ENCODE peak calls at places on chromosomes 3 and 15, in five cellular contexts. P is HepG2, H is A549, W is K562, D is GM12878. C is an unnamed sample.

GRCh38 chr3:179020112-179020511 is 51.5 kb downstream of the ZMAT3 start:
- DNase-seq in P (no peak), H (no peak), W (no peak), D (no peak), C (no peak)

GRCh38 chr15:66409565-66410108 is 22.9 kb downstream of the MAP2K1 start:
- DNase-seq in P (no peak), H (no peak), W (no peak), D (no peak), C (no peak)

GRCh38 chr15:95291878-95292472 is 1038.5 kb upstream of the NR2F2 start:
- DNase-seq in P (peak), H (peak), W (peak), D (no peak), C (peak)

GRCh38 chr15:95446854-95447253 is 883.6 kb upstream of the NR2F2 start:
- DNase-seq in P (no peak), H (no peak), W (no peak), D (peak), C (no peak)

GRCh38 chr3:4575413-4575812 is 82.3 kb downstream of the ITPR1 start:
- DNase-seq in P (no peak), H (no peak), W (no peak), D (no peak), C (no peak)

GRCh38 chr15:43794269-43795037 is 2.3 kb downstream of the SERF2 start:
- DNase-seq in P (no peak), H (no peak), W (no peak), D (no peak), C (no peak)

GRCh38 chr3:23365066-23365465 is 161.9 kb downstream of the UBE2E2 start:
- DNase-seq in P (no peak), H (no peak), W (no peak), D (no peak), C (no peak)

GRCh38 chr3:15535757-15536156 is 14.3 kb upstream of the COLQ start:
- DNase-seq in P (no peak), H (no peak), W (no peak), D (no peak), C (no peak)

GRCh38 chr3:134330895-134331810 is 43.1 kb downstream of the AMOTL2 start:
- DNase-seq in P (no peak), H (no peak), W (no peak), D (no peak), C (peak)

GRCh38 chr3:87742250-87742649 is 316.6 kb downstream of the CGGBP1 start:
- DNase-seq in P (no peak), H (no peak), W (no peak), D (no peak), C (no peak)

GRCh38 chr3:188152660-188153497 is 1.1 kb upstream of the LPP start:
- DNase-seq in P (no peak), H (peak), W (no peak), D (no peak), C (peak)

GRCh38 chr3:45029661-45030060 is 3.6 kb downstream of the CLEC3B start:
- DNase-seq in P (no peak), H (no peak), W (no peak), D (no peak), C (no peak)

GRCh38 chr3:149886957-149887356 is 73.9 kb downstream of the RNF13 start:
- DNase-seq in P (no peak), H (no peak), W (no peak), D (no peak), C (peak)

GRCh38 chr15:49895337-49896223 is 223.5 kb downstream of the ATP8B4 start:
- DNase-seq in P (no peak), H (no peak), W (no peak), D (no peak), C (peak)

GRCh38 chr3:104388624-104389023 is 978.1 kb upstream of the ALCAM start:
- DNase-seq in P (no peak), H (no peak), W (no peak), D (no peak), C (no peak)

GRCh38 chr3:127760361-127760760 is 62.0 kb downstream of the MGLL start:
- DNase-seq in P (no peak), H (no peak), W (no peak), D (no peak), C (no peak)

GRCh38 chr3:42588625-42589024 is 2.0 kb upstream of the SS18L2 start:
- DNase-seq in P (no peak), H (no peak), W (no peak), D (no peak), C (no peak)

GRCh38 chr3:4351164-4351855 is 48.1 kb downstream of the SETMAR start:
- DNase-seq in P (no peak), H (no peak), W (peak), D (no peak), C (no peak)

GRCh38 chr3:25558796-25559195 is 105.9 kb downstream of the TOP2B start:
- DNase-seq in P (no peak), H (no peak), W (no peak), D (no peak), C (no peak)

GRCh38 chr3:145704020-145704419 is 457.0 kb downstream of the PLOD2 start:
- DNase-seq in P (no peak), H (no peak), W (no peak), D (no peak), C (no peak)

GRCh38 chr3:49020335-49021212 is 1.3 kb upstream of the NDUFAF3 start:
- DNase-seq in P (no peak), H (no peak), W (peak), D (no peak), C (peak)

GRCh38 chr3:174413057-174413912 is 445.8 kb upstream of the NAALADL2 start:
- DNase-seq in P (no peak), H (no peak), W (no peak), D (no peak), C (peak)

GRCh38 chr15:39084683-39085530 is 496.0 kb upstream of the THBS1 start:
- DNase-seq in P (peak), H (no peak), W (no peak), D (no peak), C (no peak)

GRCh38 chr3:73364517-73364916 is 260.2 kb downstream of the PDZRN3 start:
- DNase-seq in P (no peak), H (no peak), W (no peak), D (no peak), C (no peak)

GRCh38 chr3:126307591-126308393 is 49.4 kb downstream of the KLF15 start:
- DNase-seq in P (no peak), H (no peak), W (no peak), D (no peak), C (no peak)

GRCh38 chr3:61877359-61877770 is 316.0 kb downstream of the PTPRG start:
- DNase-seq in P (peak), H (peak), W (no peak), D (peak), C (peak)

GRCh38 chr3:6189384-6189783 is 671.5 kb upstream of the GRM7 start:
- DNase-seq in P (no peak), H (no peak), W (no peak), D (no peak), C (no peak)

GRCh38 chr3:61927332-61927731 is 366.0 kb downstream of the PTPRG start:
- DNase-seq in P (no peak), H (no peak), W (no peak), D (no peak), C (no peak)

GRCh38 chr3:36991147-36991546 is 1.8 kb downstream of the EPM2AIP1 start:
- DNase-seq in P (no peak), H (no peak), W (no peak), D (no peak), C (no peak)

GRCh38 chr15:82165948-82166376 is 96.6 kb downstream of the EFL1 start:
- DNase-seq in P (no peak), H (no peak), W (no peak), D (peak), C (no peak)

DNA sequence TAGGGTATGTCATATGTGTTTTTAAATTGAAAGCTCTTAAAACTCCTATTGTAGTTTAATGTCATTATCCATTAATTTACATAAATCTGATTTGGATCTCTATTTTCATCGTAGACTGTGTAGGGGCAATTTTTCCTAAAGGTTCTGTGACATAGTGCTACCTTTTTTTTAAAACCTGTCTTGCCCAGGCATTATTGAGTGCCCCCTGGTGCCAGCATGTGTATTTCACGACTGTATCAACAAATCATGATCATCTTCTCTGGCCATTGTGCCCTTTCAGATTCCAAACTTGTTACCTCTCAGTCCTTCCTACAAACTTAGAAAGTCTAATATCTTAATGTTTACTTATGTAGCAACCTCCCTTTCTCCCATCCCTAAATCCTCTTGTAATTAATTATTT is 97.2 kb upstream of the FLNB start:
- DNase-seq in P (peak), H (peak), W (no peak), D (no peak), C (peak)
- TF ChIP-seq JUNB in P (no peak), H (no peak), W (no peak), D (no peak), C (no peak)

GRCh38 chr3:131077904-131078303 is 51.2 kb downstream of the NEK11 start:
- DNase-seq in P (no peak), H (no peak), W (no peak), D (no peak), C (peak)

GRCh38 chr3:131082246-131082645 is 55.6 kb downstream of the NEK11 start:
- DNase-seq in P (no peak), H (no peak), W (no peak), D (no peak), C (no peak)

GRCh38 chr3:131081224-131081623 is 54.5 kb downstream of the NEK11 start:
- DNase-seq in P (no peak), H (no peak), W (no peak), D (no peak), C (no peak)

GRCh38 chr3:131083190-131083863 is 56.6 kb downstream of the NEK11 start:
- DNase-seq in P (no peak), H (no peak), W (no peak), D (no peak), C (peak)
- TF ChIP-seq JUNB in P (no peak), H (no peak), W (no peak), D (no peak), C (no peak)

GRCh38 chr3:64958187-64958586 is 270.4 kb upstream of the ADAMTS9 start:
- DNase-seq in P (no peak), H (no peak), W (no peak), D (no peak), C (no peak)
- TF ChIP-seq JUNB in P (no peak), H (no peak), W (no peak), D (no peak), C (no peak)

GRCh38 chr15:74422370-74422722 is 11.4 kb downstream of the SEMA7A start:
- DNase-seq in P (no peak), H (no peak), W (no peak), D (no peak), C (no peak)

GRCh38 chr15:74421302-74422245 is 12.2 kb downstream of the SEMA7A start:
- DNase-seq in P (peak), H (no peak), W (no peak), D (no peak), C (no peak)

GRCh38 chr15:74423443-74424257 is 10.1 kb downstream of the SEMA7A start:
- DNase-seq in P (peak), H (no peak), W (peak), D (no peak), C (no peak)

GRCh38 chr15:74424901-74425528 is 8.7 kb downstream of the SEMA7A start:
- DNase-seq in P (no peak), H (no peak), W (no peak), D (no peak), C (no peak)

DNA sequence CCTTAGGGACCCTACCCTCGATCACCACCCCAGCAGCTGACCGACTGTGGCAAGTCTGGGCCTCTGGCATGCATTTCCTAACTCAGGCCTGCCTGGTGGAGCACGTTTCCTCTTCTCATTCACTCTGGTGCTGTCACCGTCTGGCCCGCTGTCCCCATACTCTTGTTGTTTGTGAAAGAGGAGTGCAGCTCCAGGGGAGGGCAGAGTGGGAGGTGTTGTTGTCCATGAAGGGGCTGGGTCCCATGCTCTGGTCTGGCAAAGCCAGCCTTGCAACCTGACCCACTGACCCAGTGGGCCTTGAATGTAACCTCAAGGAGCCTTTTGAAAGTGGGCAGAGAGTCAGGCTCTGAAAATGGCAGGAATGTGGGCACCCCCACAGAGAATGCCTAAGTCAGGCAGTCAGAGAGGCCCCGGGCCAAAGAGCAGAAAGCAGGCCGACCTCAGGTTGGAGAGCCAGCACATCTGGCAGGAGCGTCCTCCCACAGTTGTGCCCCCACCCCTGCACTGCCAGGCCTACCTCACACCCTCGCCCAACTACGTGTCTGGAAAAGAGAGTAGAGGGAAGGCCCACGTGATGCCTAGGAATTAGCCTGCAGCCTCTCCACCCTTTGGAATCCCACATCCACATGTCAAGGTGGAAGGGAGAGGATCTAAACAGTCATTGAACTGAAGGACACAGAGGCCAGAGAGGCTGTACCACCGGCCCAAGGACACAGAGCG is 10.9 kb downstream of the SEMA7A start:
- DNase-seq in P (peak), H (no peak), W (no peak), D (no peak), C (peak)
- TF ChIP-seq JUNB in P (no peak), H (no peak), W (no peak), D (no peak), C (no peak)

DNA sequence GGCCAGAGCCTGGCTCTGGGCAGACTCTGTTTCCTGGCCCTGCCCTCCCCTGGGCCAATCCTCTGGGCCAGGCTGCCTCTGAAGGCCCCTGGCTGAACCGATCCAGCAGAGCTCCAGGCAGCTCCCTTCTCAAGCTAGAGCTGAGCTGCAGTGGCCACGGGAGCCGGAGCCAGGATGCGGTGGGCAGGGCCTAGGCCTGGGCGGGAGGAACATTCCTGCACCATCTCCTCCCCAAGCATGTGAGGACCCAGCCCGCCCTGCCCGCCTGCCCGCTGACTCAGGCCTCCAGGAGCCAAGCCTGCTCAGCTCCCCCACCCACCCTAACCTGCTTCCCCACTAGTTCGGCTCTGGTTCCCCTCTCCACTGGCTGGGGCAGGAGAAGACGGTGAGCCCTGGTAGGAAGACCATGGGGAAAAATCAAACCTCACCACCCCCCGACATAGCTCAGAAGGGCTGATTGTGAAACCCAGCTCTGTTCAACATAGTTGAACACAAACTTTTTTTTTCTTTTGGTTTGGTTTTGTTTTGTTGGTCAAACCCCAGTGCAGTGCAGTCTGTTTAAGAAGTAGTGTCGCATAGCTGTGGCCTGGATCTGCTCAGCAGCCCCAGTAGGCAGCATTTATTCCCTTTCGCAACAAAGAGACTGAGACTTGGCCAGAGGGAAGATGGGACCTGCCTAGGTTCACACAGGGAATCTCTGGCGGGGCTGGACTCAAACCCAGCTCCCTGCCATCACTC is 13.5 kb downstream of the SNX33 start:
- DNase-seq in P (peak), H (peak), W (no peak), D (no peak), C (peak)
- TF ChIP-seq JUNB in P (no peak), H (no peak), W (no peak), D (no peak), C (no peak)

GRCh38 chr3:160008979-160009378 is 20.3 kb downstream of the IL12A start:
- DNase-seq in P (no peak), H (no peak), W (no peak), D (no peak), C (no peak)

GRCh38 chr3:160010578-160010977 is 21.9 kb downstream of the IL12A start:
- DNase-seq in P (no peak), H (no peak), W (no peak), D (peak), C (no peak)

GRCh38 chr3:160016972-160017371 is 28.3 kb downstream of the IL12A start:
- DNase-seq in P (peak), H (no peak), W (no peak), D (no peak), C (no peak)

GRCh38 chr3:160009525-160009924 is 20.9 kb downstream of the IL12A start:
- DNase-seq in P (no peak), H (no peak), W (no peak), D (no peak), C (no peak)

DNA sequence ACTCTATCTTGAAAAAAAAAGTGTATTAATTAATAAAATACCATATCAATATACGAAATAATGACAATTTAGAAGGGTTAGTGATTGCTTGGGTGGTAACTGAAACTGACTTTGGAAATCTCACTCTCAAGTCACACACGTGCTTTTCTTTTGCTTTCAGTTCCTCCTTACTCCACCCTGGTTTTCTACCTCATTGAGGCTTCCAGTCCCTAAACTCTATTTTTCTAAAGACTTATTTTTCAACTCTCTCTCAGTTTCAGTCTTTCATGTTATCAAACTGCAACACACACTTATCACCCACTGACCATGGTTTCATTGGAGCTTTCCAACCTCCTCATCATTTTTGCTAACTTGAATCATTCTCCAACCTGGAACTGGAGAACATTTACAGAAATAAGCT is 23.5 kb downstream of the IL12A start:
- DNase-seq in P (no peak), H (no peak), W (no peak), D (peak), C (no peak)
- TF ChIP-seq JUNB in P (no peak), H (no peak), W (no peak), D (peak), C (no peak)

DNA sequence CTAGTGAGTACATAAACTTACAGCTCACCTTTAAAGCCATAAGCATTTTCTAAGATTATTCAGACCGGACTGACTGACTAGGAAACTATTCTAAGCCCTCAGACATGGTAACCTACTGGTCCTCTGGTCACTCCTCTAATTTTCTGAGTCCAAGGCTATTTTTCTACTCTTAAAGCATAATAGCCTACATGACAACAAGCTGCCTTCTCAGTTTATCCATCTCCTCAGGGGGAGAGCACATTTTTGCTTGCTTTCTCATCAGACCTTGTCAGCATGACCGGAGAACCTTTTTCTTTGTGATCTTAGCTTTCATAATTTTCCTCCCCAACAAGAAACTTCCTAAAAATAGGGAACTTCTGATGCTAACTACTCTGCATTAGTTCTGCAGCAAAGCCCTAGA is 38.4 kb downstream of the UBP1 start:
- DNase-seq in P (no peak), H (no peak), W (no peak), D (no peak), C (no peak)
- TF ChIP-seq JUNB in P (no peak), H (no peak), W (no peak), D (no peak), C (no peak)

GRCh38 chr3:175940881-175941280 is 1081.7 kb downstream of the NAALADL2 start:
- DNase-seq in P (peak), H (no peak), W (no peak), D (no peak), C (peak)
- TF ChIP-seq JUNB in P (no peak), H (no peak), W (no peak), D (no peak), C (no peak)

GRCh38 chr3:148077318-148077923 is 620.3 kb upstream of the AGTR1 start:
- DNase-seq in P (peak), H (peak), W (no peak), D (no peak), C (peak)
- TF ChIP-seq JUNB in P (no peak), H (no peak), W (no peak), D (no peak), C (no peak)

GRCh38 chr3:78139166-78139565 is 1099.3 kb downstream of the ROBO2 start:
- DNase-seq in P (no peak), H (no peak), W (no peak), D (no peak), C (no peak)
- TF ChIP-seq JUNB in P (no peak), H (no peak), W (no peak), D (no peak), C (no peak)

C was measured in GM23338.